ENCODE peak calls at places on chromosomes 13 and 19, in eight cellular contexts. One of them, this sample, is unnamed.

GRCh38 chr19:39738809-39739208 is 980 bp upstream of the CLC start:
- DNase-seq in HAP-1: no peak
- DNase-seq in tibial artery: no peak
- DNase-seq in tibial nerve: no peak
- DNase-seq in hypothalamus: no peak
- DNase-seq in stimulated activated CD4-positive, alpha-beta T cell treated with anti-CD3 and anti-CD28 coated beads, Interleukin-4, amount 100 ng/mL, for 48 hours: no peak
- DNase-seq in kidney glomerular epithelial cell: no peak
- DNase-seq in activated CD4-positive, alpha-beta T cell treated with anti-CD3 and anti-CD28 coated beads, Interleukin-2, amount 50 U/mL, for 24 hours: no peak
- DNase-seq in this sample: no peak

GRCh38 chr19:53671621-53672111 is 39.9 kb downstream of the DPRX start:
- DNase-seq in stimulated activated CD4-positive, alpha-beta T cell treated with anti-CD3 and anti-CD28 coated beads, Interleukin-4, amount 100 ng/mL, for 48 hours: no peak
- DNase-seq in tibial artery: no peak
- DNase-seq in tibial nerve: no peak
- DNase-seq in hypothalamus: no peak
- DNase-seq in HAP-1: no peak
- DNase-seq in kidney glomerular epithelial cell: no peak
- DNase-seq in activated CD4-positive, alpha-beta T cell treated with anti-CD3 and anti-CD28 coated beads, Interleukin-2, amount 50 U/mL, for 24 hours: no peak
- DNase-seq in this sample: no peak

GRCh38 chr19:14112809-14113385 is 4.7 kb downstream of the PRKACA start:
- DNase-seq in HAP-1: no peak
- DNase-seq in tibial nerve: peak
- DNase-seq in stimulated activated CD4-positive, alpha-beta T cell treated with anti-CD3 and anti-CD28 coated beads, Interleukin-4, amount 100 ng/mL, for 48 hours: no peak
- DNase-seq in hypothalamus: no peak
- DNase-seq in kidney glomerular epithelial cell: no peak
- DNase-seq in activated CD4-positive, alpha-beta T cell treated with anti-CD3 and anti-CD28 coated beads, Interleukin-2, amount 50 U/mL, for 24 hours: no peak
- DNase-seq in tibial artery: peak
- DNase-seq in this sample: no peak

GRCh38 chr13:40060318-40061007 is 405.0 kb downstream of the COG6 start:
- DNase-seq in tibial artery: no peak
- DNase-seq in activated CD4-positive, alpha-beta T cell treated with anti-CD3 and anti-CD28 coated beads, Interleukin-2, amount 50 U/mL, for 24 hours: no peak
- DNase-seq in kidney glomerular epithelial cell: peak
- DNase-seq in tibial nerve: peak
- DNase-seq in HAP-1: no peak
- DNase-seq in hypothalamus: peak
- DNase-seq in stimulated activated CD4-positive, alpha-beta T cell treated with anti-CD3 and anti-CD28 coated beads, Interleukin-4, amount 100 ng/mL, for 48 hours: peak
- DNase-seq in this sample: no peak

GRCh38 chr13:40803316-40803715 is 13.9 kb downstream of the SLC25A15 start:
- DNase-seq in activated CD4-positive, alpha-beta T cell treated with anti-CD3 and anti-CD28 coated beads, Interleukin-2, amount 50 U/mL, for 24 hours: no peak
- DNase-seq in stimulated activated CD4-positive, alpha-beta T cell treated with anti-CD3 and anti-CD28 coated beads, Interleukin-4, amount 100 ng/mL, for 48 hours: no peak
- DNase-seq in kidney glomerular epithelial cell: no peak
- DNase-seq in tibial artery: no peak
- DNase-seq in tibial nerve: no peak
- DNase-seq in hypothalamus: no peak
- DNase-seq in HAP-1: no peak
- DNase-seq in this sample: no peak

GRCh38 chr13:24512208-24513068 is at the start of gene PARP4:
- DNase-seq in HAP-1: peak
- DNase-seq in tibial nerve: peak
- DNase-seq in tibial artery: peak
- DNase-seq in activated CD4-positive, alpha-beta T cell treated with anti-CD3 and anti-CD28 coated beads, Interleukin-2, amount 50 U/mL, for 24 hours: peak
- DNase-seq in stimulated activated CD4-positive, alpha-beta T cell treated with anti-CD3 and anti-CD28 coated beads, Interleukin-4, amount 100 ng/mL, for 48 hours: peak
- DNase-seq in hypothalamus: peak
- DNase-seq in kidney glomerular epithelial cell: peak
- DNase-seq in this sample: peak

GRCh38 chr19:32022946-32023832 is 322.2 kb upstream of the ZNF507 start:
- DNase-seq in HAP-1: no peak
- DNase-seq in kidney glomerular epithelial cell: no peak
- DNase-seq in hypothalamus: no peak
- DNase-seq in activated CD4-positive, alpha-beta T cell treated with anti-CD3 and anti-CD28 coated beads, Interleukin-2, amount 50 U/mL, for 24 hours: no peak
- DNase-seq in stimulated activated CD4-positive, alpha-beta T cell treated with anti-CD3 and anti-CD28 coated beads, Interleukin-4, amount 100 ng/mL, for 48 hours: no peak
- DNase-seq in tibial nerve: no peak
- DNase-seq in tibial artery: no peak
- DNase-seq in this sample: peak

GRCh38 chr13:28035146-28035782 is 46.8 kb upstream of the URAD start:
- DNase-seq in activated CD4-positive, alpha-beta T cell treated with anti-CD3 and anti-CD28 coated beads, Interleukin-2, amount 50 U/mL, for 24 hours: no peak
- DNase-seq in kidney glomerular epithelial cell: no peak
- DNase-seq in tibial artery: no peak
- DNase-seq in tibial nerve: no peak
- DNase-seq in stimulated activated CD4-positive, alpha-beta T cell treated with anti-CD3 and anti-CD28 coated beads, Interleukin-4, amount 100 ng/mL, for 48 hours: no peak
- DNase-seq in HAP-1: no peak
- DNase-seq in hypothalamus: no peak
- DNase-seq in this sample: no peak

GRCh38 chr19:13103961-13104847 is 1.5 kb upstream of the LYL1 start:
- DNase-seq in hypothalamus: peak
- DNase-seq in activated CD4-positive, alpha-beta T cell treated with anti-CD3 and anti-CD28 coated beads, Interleukin-2, amount 50 U/mL, for 24 hours: no peak
- DNase-seq in tibial artery: peak
- DNase-seq in kidney glomerular epithelial cell: no peak
- DNase-seq in stimulated activated CD4-positive, alpha-beta T cell treated with anti-CD3 and anti-CD28 coated beads, Interleukin-4, amount 100 ng/mL, for 48 hours: peak
- DNase-seq in tibial nerve: no peak
- DNase-seq in HAP-1: no peak
- DNase-seq in this sample: no peak

GRCh38 chr13:114088234-114088633 is 44.2 kb downstream of the RASA3 start:
- DNase-seq in hypothalamus: no peak
- DNase-seq in activated CD4-positive, alpha-beta T cell treated with anti-CD3 and anti-CD28 coated beads, Interleukin-2, amount 50 U/mL, for 24 hours: no peak
- DNase-seq in tibial nerve: no peak
- DNase-seq in HAP-1: no peak
- DNase-seq in kidney glomerular epithelial cell: no peak
- DNase-seq in stimulated activated CD4-positive, alpha-beta T cell treated with anti-CD3 and anti-CD28 coated beads, Interleukin-4, amount 100 ng/mL, for 48 hours: no peak
- DNase-seq in tibial artery: peak
- DNase-seq in this sample: no peak

GRCh38 chr19:46919324-46919723 is 58.5 kb downstream of the ARHGAP35 start:
- DNase-seq in activated CD4-positive, alpha-beta T cell treated with anti-CD3 and anti-CD28 coated beads, Interleukin-2, amount 50 U/mL, for 24 hours: no peak
- DNase-seq in tibial artery: no peak
- DNase-seq in HAP-1: no peak
- DNase-seq in hypothalamus: no peak
- DNase-seq in tibial nerve: no peak
- DNase-seq in stimulated activated CD4-positive, alpha-beta T cell treated with anti-CD3 and anti-CD28 coated beads, Interleukin-4, amount 100 ng/mL, for 48 hours: no peak
- DNase-seq in kidney glomerular epithelial cell: peak
- DNase-seq in this sample: no peak

GRCh38 chr13:76965759-76966421 is 17.6 kb downstream of the ACOD1 start:
- DNase-seq in activated CD4-positive, alpha-beta T cell treated with anti-CD3 and anti-CD28 coated beads, Interleukin-2, amount 50 U/mL, for 24 hours: no peak
- DNase-seq in stimulated activated CD4-positive, alpha-beta T cell treated with anti-CD3 and anti-CD28 coated beads, Interleukin-4, amount 100 ng/mL, for 48 hours: no peak
- DNase-seq in tibial nerve: peak
- DNase-seq in tibial artery: peak
- DNase-seq in HAP-1: no peak
- DNase-seq in kidney glomerular epithelial cell: no peak
- DNase-seq in hypothalamus: no peak
- DNase-seq in this sample: peak

GRCh38 chr19:34360354-34360909 is 4.6 kb upstream of the GPI start:
- DNase-seq in tibial nerve: no peak
- DNase-seq in stimulated activated CD4-positive, alpha-beta T cell treated with anti-CD3 and anti-CD28 coated beads, Interleukin-4, amount 100 ng/mL, for 48 hours: no peak
- DNase-seq in kidney glomerular epithelial cell: no peak
- DNase-seq in HAP-1: no peak
- DNase-seq in activated CD4-positive, alpha-beta T cell treated with anti-CD3 and anti-CD28 coated beads, Interleukin-2, amount 50 U/mL, for 24 hours: no peak
- DNase-seq in tibial artery: no peak
- DNase-seq in hypothalamus: no peak
- DNase-seq in this sample: no peak

GRCh38 chr19:19514215-19514633 is 1.1 kb downstream of the TSSK6 start:
- DNase-seq in tibial artery: peak
- DNase-seq in kidney glomerular epithelial cell: no peak
- DNase-seq in activated CD4-positive, alpha-beta T cell treated with anti-CD3 and anti-CD28 coated beads, Interleukin-2, amount 50 U/mL, for 24 hours: no peak
- DNase-seq in tibial nerve: no peak
- DNase-seq in stimulated activated CD4-positive, alpha-beta T cell treated with anti-CD3 and anti-CD28 coated beads, Interleukin-4, amount 100 ng/mL, for 48 hours: no peak
- DNase-seq in HAP-1: no peak
- DNase-seq in hypothalamus: peak
- DNase-seq in this sample: peak

GRCh38 chr19:30231408-30232318 is 140.5 kb upstream of the ZNF536 start:
- DNase-seq in tibial nerve: no peak
- DNase-seq in hypothalamus: no peak
- DNase-seq in tibial artery: no peak
- DNase-seq in stimulated activated CD4-positive, alpha-beta T cell treated with anti-CD3 and anti-CD28 coated beads, Interleukin-4, amount 100 ng/mL, for 48 hours: no peak
- DNase-seq in activated CD4-positive, alpha-beta T cell treated with anti-CD3 and anti-CD28 coated beads, Interleukin-2, amount 50 U/mL, for 24 hours: no peak
- DNase-seq in kidney glomerular epithelial cell: no peak
- DNase-seq in HAP-1: no peak
- DNase-seq in this sample: no peak

GRCh38 chr19:40273469-40274360 is 11.4 kb downstream of the AKT2 start:
- DNase-seq in stimulated activated CD4-positive, alpha-beta T cell treated with anti-CD3 and anti-CD28 coated beads, Interleukin-4, amount 100 ng/mL, for 48 hours: no peak
- DNase-seq in kidney glomerular epithelial cell: no peak
- DNase-seq in tibial artery: peak
- DNase-seq in hypothalamus: no peak
- DNase-seq in tibial nerve: no peak
- DNase-seq in HAP-1: no peak
- DNase-seq in activated CD4-positive, alpha-beta T cell treated with anti-CD3 and anti-CD28 coated beads, Interleukin-2, amount 50 U/mL, for 24 hours: no peak
- DNase-seq in this sample: no peak

GRCh38 chr13:27020415-27020814 is 151.2 kb downstream of the USP12 start:
- DNase-seq in stimulated activated CD4-positive, alpha-beta T cell treated with anti-CD3 and anti-CD28 coated beads, Interleukin-4, amount 100 ng/mL, for 48 hours: no peak
- DNase-seq in kidney glomerular epithelial cell: no peak
- DNase-seq in HAP-1: peak
- DNase-seq in tibial artery: no peak
- DNase-seq in hypothalamus: no peak
- DNase-seq in tibial nerve: no peak
- DNase-seq in activated CD4-positive, alpha-beta T cell treated with anti-CD3 and anti-CD28 coated beads, Interleukin-2, amount 50 U/mL, for 24 hours: no peak
- DNase-seq in this sample: no peak

GRCh38 chr13:41812851-41813250 is 148.1 kb downstream of the VWA8 start:
- DNase-seq in tibial artery: no peak
- DNase-seq in tibial nerve: no peak
- DNase-seq in hypothalamus: no peak
- DNase-seq in kidney glomerular epithelial cell: no peak
- DNase-seq in stimulated activated CD4-positive, alpha-beta T cell treated with anti-CD3 and anti-CD28 coated beads, Interleukin-4, amount 100 ng/mL, for 48 hours: no peak
- DNase-seq in activated CD4-positive, alpha-beta T cell treated with anti-CD3 and anti-CD28 coated beads, Interleukin-2, amount 50 U/mL, for 24 hours: no peak
- DNase-seq in HAP-1: no peak
- DNase-seq in this sample: no peak

GRCh38 chr19:12521996-12522395 is 29.3 kb downstream of the ZNF564 start:
- DNase-seq in stimulated activated CD4-positive, alpha-beta T cell treated with anti-CD3 and anti-CD28 coated beads, Interleukin-4, amount 100 ng/mL, for 48 hours: peak
- DNase-seq in tibial nerve: no peak
- DNase-seq in hypothalamus: no peak
- DNase-seq in activated CD4-positive, alpha-beta T cell treated with anti-CD3 and anti-CD28 coated beads, Interleukin-2, amount 50 U/mL, for 24 hours: no peak
- DNase-seq in tibial artery: no peak
- DNase-seq in kidney glomerular epithelial cell: no peak
- DNase-seq in HAP-1: no peak
- DNase-seq in this sample: no peak

GRCh38 chr13:105196052-105196451 is 1339.4 kb downstream of the EFNB2 start:
- DNase-seq in tibial artery: no peak
- DNase-seq in hypothalamus: no peak
- DNase-seq in kidney glomerular epithelial cell: no peak
- DNase-seq in tibial nerve: no peak
- DNase-seq in stimulated activated CD4-positive, alpha-beta T cell treated with anti-CD3 and anti-CD28 coated beads, Interleukin-4, amount 100 ng/mL, for 48 hours: no peak
- DNase-seq in HAP-1: no peak
- DNase-seq in activated CD4-positive, alpha-beta T cell treated with anti-CD3 and anti-CD28 coated beads, Interleukin-2, amount 50 U/mL, for 24 hours: no peak
- DNase-seq in this sample: peak

GRCh38 chr19:35262101-35262761 is 6.5 kb upstream of the USF2 start:
- DNase-seq in tibial nerve: no peak
- DNase-seq in activated CD4-positive, alpha-beta T cell treated with anti-CD3 and anti-CD28 coated beads, Interleukin-2, amount 50 U/mL, for 24 hours: no peak
- DNase-seq in HAP-1: no peak
- DNase-seq in kidney glomerular epithelial cell: no peak
- DNase-seq in hypothalamus: no peak
- DNase-seq in tibial artery: peak
- DNase-seq in stimulated activated CD4-positive, alpha-beta T cell treated with anti-CD3 and anti-CD28 coated beads, Interleukin-4, amount 100 ng/mL, for 48 hours: no peak
- DNase-seq in this sample: no peak

GRCh38 chr13:95710313-95710712 is 33.4 kb downstream of the DNAJC3 start:
- DNase-seq in stimulated activated CD4-positive, alpha-beta T cell treated with anti-CD3 and anti-CD28 coated beads, Interleukin-4, amount 100 ng/mL, for 48 hours: no peak
- DNase-seq in HAP-1: no peak
- DNase-seq in kidney glomerular epithelial cell: no peak
- DNase-seq in tibial artery: no peak
- DNase-seq in hypothalamus: no peak
- DNase-seq in activated CD4-positive, alpha-beta T cell treated with anti-CD3 and anti-CD28 coated beads, Interleukin-2, amount 50 U/mL, for 24 hours: no peak
- DNase-seq in tibial nerve: no peak
- DNase-seq in this sample: no peak

GRCh38 chr13:33126909-33127607 is 110.8 kb downstream of the KL start:
- DNase-seq in activated CD4-positive, alpha-beta T cell treated with anti-CD3 and anti-CD28 coated beads, Interleukin-2, amount 50 U/mL, for 24 hours: no peak
- DNase-seq in HAP-1: no peak
- DNase-seq in kidney glomerular epithelial cell: no peak
- DNase-seq in tibial nerve: no peak
- DNase-seq in stimulated activated CD4-positive, alpha-beta T cell treated with anti-CD3 and anti-CD28 coated beads, Interleukin-4, amount 100 ng/mL, for 48 hours: no peak
- DNase-seq in hypothalamus: no peak
- DNase-seq in tibial artery: no peak
- DNase-seq in this sample: peak

GRCh38 chr19:51448011-51448744 is 10.1 kb downstream of the SIGLEC8 start:
- DNase-seq in tibial nerve: no peak
- DNase-seq in hypothalamus: no peak
- DNase-seq in stimulated activated CD4-positive, alpha-beta T cell treated with anti-CD3 and anti-CD28 coated beads, Interleukin-4, amount 100 ng/mL, for 48 hours: peak
- DNase-seq in activated CD4-positive, alpha-beta T cell treated with anti-CD3 and anti-CD28 coated beads, Interleukin-2, amount 50 U/mL, for 24 hours: no peak
- DNase-seq in tibial artery: no peak
- DNase-seq in HAP-1: no peak
- DNase-seq in kidney glomerular epithelial cell: no peak
- DNase-seq in this sample: no peak

GRCh38 chr19:14347999-14348889 is 33.0 kb upstream of the ADGRE5 start:
- DNase-seq in kidney glomerular epithelial cell: no peak
- DNase-seq in activated CD4-positive, alpha-beta T cell treated with anti-CD3 and anti-CD28 coated beads, Interleukin-2, amount 50 U/mL, for 24 hours: no peak
- DNase-seq in hypothalamus: peak
- DNase-seq in stimulated activated CD4-positive, alpha-beta T cell treated with anti-CD3 and anti-CD28 coated beads, Interleukin-4, amount 100 ng/mL, for 48 hours: peak
- DNase-seq in HAP-1: peak
- DNase-seq in tibial nerve: peak
- DNase-seq in tibial artery: peak
- DNase-seq in this sample: peak

GRCh38 chr13:66492479-66492878 is 737.7 kb downstream of the PCDH9 start:
- DNase-seq in kidney glomerular epithelial cell: peak
- DNase-seq in activated CD4-positive, alpha-beta T cell treated with anti-CD3 and anti-CD28 coated beads, Interleukin-2, amount 50 U/mL, for 24 hours: no peak
- DNase-seq in tibial nerve: no peak
- DNase-seq in HAP-1: no peak
- DNase-seq in hypothalamus: no peak
- DNase-seq in tibial artery: no peak
- DNase-seq in stimulated activated CD4-positive, alpha-beta T cell treated with anti-CD3 and anti-CD28 coated beads, Interleukin-4, amount 100 ng/mL, for 48 hours: no peak
- DNase-seq in this sample: no peak

GRCh38 chr19:53977991-53978731 is 13.3 kb upstream of the CACNG6 start:
- DNase-seq in hypothalamus: peak
- DNase-seq in stimulated activated CD4-positive, alpha-beta T cell treated with anti-CD3 and anti-CD28 coated beads, Interleukin-4, amount 100 ng/mL, for 48 hours: peak
- DNase-seq in activated CD4-positive, alpha-beta T cell treated with anti-CD3 and anti-CD28 coated beads, Interleukin-2, amount 50 U/mL, for 24 hours: no peak
- DNase-seq in kidney glomerular epithelial cell: no peak
- DNase-seq in HAP-1: no peak
- DNase-seq in tibial nerve: peak
- DNase-seq in tibial artery: no peak
- DNase-seq in this sample: peak

GRCh38 chr19:29544656-29545360 is 19.0 kb downstream of the VSTM2B start:
- DNase-seq in hypothalamus: no peak
- DNase-seq in tibial artery: peak
- DNase-seq in tibial nerve: no peak
- DNase-seq in activated CD4-positive, alpha-beta T cell treated with anti-CD3 and anti-CD28 coated beads, Interleukin-2, amount 50 U/mL, for 24 hours: no peak
- DNase-seq in stimulated activated CD4-positive, alpha-beta T cell treated with anti-CD3 and anti-CD28 coated beads, Interleukin-4, amount 100 ng/mL, for 48 hours: no peak
- DNase-seq in HAP-1: no peak
- DNase-seq in kidney glomerular epithelial cell: no peak
- DNase-seq in this sample: no peak

GRCh38 chr19:6536138-6536671 is 5.4 kb downstream of the TNFSF9 start:
- DNase-seq in hypothalamus: no peak
- DNase-seq in HAP-1: no peak
- DNase-seq in activated CD4-positive, alpha-beta T cell treated with anti-CD3 and anti-CD28 coated beads, Interleukin-2, amount 50 U/mL, for 24 hours: no peak
- DNase-seq in tibial artery: no peak
- DNase-seq in kidney glomerular epithelial cell: no peak
- DNase-seq in tibial nerve: no peak
- DNase-seq in stimulated activated CD4-positive, alpha-beta T cell treated with anti-CD3 and anti-CD28 coated beads, Interleukin-4, amount 100 ng/mL, for 48 hours: peak
- DNase-seq in this sample: peak

GRCh38 chr19:13033819-13034611 is 38.7 kb downstream of the NFIX start:
- DNase-seq in stimulated activated CD4-positive, alpha-beta T cell treated with anti-CD3 and anti-CD28 coated beads, Interleukin-4, amount 100 ng/mL, for 48 hours: peak
- DNase-seq in kidney glomerular epithelial cell: no peak
- DNase-seq in tibial nerve: peak
- DNase-seq in tibial artery: peak
- DNase-seq in activated CD4-positive, alpha-beta T cell treated with anti-CD3 and anti-CD28 coated beads, Interleukin-2, amount 50 U/mL, for 24 hours: no peak
- DNase-seq in HAP-1: peak
- DNase-seq in hypothalamus: peak
- DNase-seq in this sample: no peak